ENCODE peak calls at places on chromosomes 7 and 10, in eight cellular contexts. O is uterus, A is PC-3, G is AG09309, T is hepatocyte, J is transverse colon, X is upper lobe of left lung, U is tibial artery. L is an unnamed sample.

GRCh38 chr10:3292601-3293000 is 120.0 kb upstream of the PITRM1 start:
- DNase-seq in T (no peak), O (peak), X (no peak), U (no peak), G (no peak), A (no peak), J (peak), L (no peak)

GRCh38 chr7:95527776-95528250 is 42.1 kb downstream of the ASB4 start:
- DNase-seq in O (no peak), X (peak), G (no peak), U (no peak), A (no peak), J (no peak), T (no peak), L (no peak)

GRCh38 chr10:32061440-32061839 is 5.2 kb upstream of the KIF5B start:
- DNase-seq in X (no peak), G (no peak), O (no peak), A (no peak), T (no peak), U (no peak), J (no peak), L (no peak)

GRCh38 chr10:31929986-31930675 is 1.5 kb upstream of the ARHGAP12 start:
- DNase-seq in G (no peak), O (no peak), J (no peak), X (no peak), U (no peak), A (no peak), T (no peak), L (no peak)

GRCh38 chr10:19966751-19967150 is 150.5 kb downstream of the PLXDC2 start:
- DNase-seq in O (no peak), U (no peak), J (no peak), A (no peak), T (peak), G (no peak), X (no peak), L (no peak)

GRCh38 chr7:128792471-128793183 is 859 bp downstream of the CCDC136 start:
- DNase-seq in T (no peak), J (no peak), A (no peak), G (no peak), U (no peak), O (no peak), X (no peak), L (no peak)

GRCh38 chr10:29420744-29421143 is 131.9 kb downstream of the LYZL1 start:
- DNase-seq in G (no peak), J (no peak), A (no peak), X (peak), O (no peak), U (no peak), T (no peak), L (no peak)

GRCh38 chr10:93254180-93254847 is 180.6 kb downstream of the CYP26A1 start:
- DNase-seq in G (no peak), J (no peak), U (no peak), T (no peak), O (no peak), A (no peak), X (no peak), L (no peak)

GRCh38 chr7:94344826-94345225 is 49.9 kb upstream of the COL1A2 start:
- DNase-seq in A (peak), J (no peak), X (no peak), U (no peak), G (no peak), T (no peak), O (no peak), L (no peak)

GRCh38 chr10:126583507-126584200 is 86.8 kb downstream of the C10orf90 start:
- DNase-seq in A (no peak), G (no peak), X (no peak), J (no peak), U (no peak), T (no peak), O (no peak), L (no peak)

GRCh38 chr10:102678842-102679289 is 34.6 kb downstream of the TRIM8 start:
- DNase-seq in T (peak), J (peak), U (peak), G (no peak), O (peak), A (peak), X (peak), L (no peak)

GRCh38 chr7:78714302-78714857 is 739.1 kb downstream of the MAGI2 start:
- DNase-seq in T (no peak), A (no peak), U (no peak), O (no peak), X (no peak), J (no peak), G (no peak), L (no peak)

GRCh38 chr10:69486922-69487730 is 35.9 kb downstream of the TSPAN15 start:
- DNase-seq in A (no peak), J (no peak), X (no peak), U (no peak), G (no peak), O (no peak), T (no peak), L (no peak)

GRCh38 chr10:93461124-93461806 is 20.9 kb downstream of the MYOF start:
- DNase-seq in G (no peak), A (peak), O (no peak), J (no peak), U (no peak), X (no peak), T (no peak), L (no peak)

GRCh38 chr10:6607778-6608177 is 27.7 kb upstream of the PRKCQ start:
- DNase-seq in X (no peak), G (no peak), A (no peak), O (no peak), T (no peak), U (no peak), J (no peak), L (no peak)

GRCh38 chr10:110391541-110391940 is 86.8 kb upstream of the SMNDC1 start:
- DNase-seq in A (no peak), U (no peak), J (no peak), G (no peak), T (no peak), O (no peak), X (no peak), L (no peak)

GRCh38 chr10:97475936-97476594 is 22.2 kb downstream of the MMS19 start:
- DNase-seq in G (peak), A (no peak), J (no peak), X (no peak), T (no peak), O (no peak), U (no peak), L (peak)

GRCh38 chr7:255721-256361 is 34.1 kb upstream of the FOXL3 start:
- DNase-seq in U (no peak), T (no peak), X (peak), O (no peak), J (no peak), G (no peak), A (no peak), L (no peak)

GRCh38 chr10:83982812-83983211 is 156.5 kb upstream of the GHITM start:
- DNase-seq in A (no peak), O (no peak), X (no peak), T (no peak), J (no peak), U (no peak), G (no peak), L (no peak)

GRCh38 chr7:106063692-106064091 is 48.4 kb downstream of the SYPL1 start:
- DNase-seq in U (no peak), A (no peak), O (no peak), J (no peak), T (no peak), X (no peak), G (no peak), L (no peak)

GRCh38 chr7:65477326-65477725 is 103.7 kb downstream of the ZNF92 start:
- DNase-seq in G (no peak), J (no peak), U (no peak), X (no peak), O (no peak), T (peak), A (peak), L (no peak)

GRCh38 chr10:111297351-111297848 is 220.6 kb downstream of the ADRA2A start:
- DNase-seq in U (no peak), A (no peak), O (peak), X (peak), J (no peak), T (peak), G (no peak), L (peak)

GRCh38 chr10:79203014-79203675 is 134.4 kb downstream of the ZMIZ1 start:
- DNase-seq in A (no peak), J (no peak), X (no peak), O (no peak), U (no peak), T (no peak), G (no peak), L (no peak)

GRCh38 chr10:79203833-79204232 is 135.1 kb downstream of the ZMIZ1 start:
- DNase-seq in U (no peak), T (no peak), G (no peak), J (no peak), O (no peak), X (no peak), A (no peak), L (no peak)

GRCh38 chr10:79200346-79200745 is 131.6 kb downstream of the ZMIZ1 start:
- DNase-seq in A (no peak), X (no peak), O (no peak), U (no peak), G (no peak), T (no peak), J (no peak), L (no peak)

GRCh38 chr10:79202188-79203013 is 133.6 kb downstream of the ZMIZ1 start:
- DNase-seq in X (no peak), A (peak), O (no peak), J (peak), U (no peak), T (peak), G (no peak), L (no peak)

GRCh38 chr10:79201706-79202105 is 132.9 kb downstream of the ZMIZ1 start:
- DNase-seq in G (no peak), A (no peak), O (no peak), X (no peak), J (no peak), U (no peak), T (no peak), L (no peak)
- H3K4me3 ChIP-seq in G (no peak), A (no peak), O (no peak), X (no peak), J (no peak), U (no peak), T (no peak), L (no peak)

DNA sequence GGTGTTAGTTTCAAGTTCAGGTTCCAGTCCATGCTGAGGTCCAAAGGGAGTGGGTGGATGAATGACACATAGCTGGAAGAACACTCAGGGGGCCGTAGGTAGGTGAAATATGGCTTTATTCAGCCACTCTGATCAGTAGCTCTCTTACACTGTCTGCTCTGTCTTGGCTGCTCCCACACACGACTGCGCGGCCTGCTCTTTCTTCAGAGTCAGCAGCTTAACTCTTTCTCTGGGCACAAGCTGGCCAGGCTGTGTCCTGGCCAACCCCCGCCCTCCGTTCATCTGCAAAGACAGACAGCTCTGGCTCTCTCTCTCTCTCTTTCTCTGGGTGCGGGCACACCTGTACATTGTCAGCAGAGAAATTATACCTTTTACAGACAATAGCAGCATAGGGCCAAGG is 317.4 kb upstream of the SORCS1 start:
- DNase-seq in O (no peak), A (no peak), T (no peak), X (no peak), J (no peak), U (no peak), G (no peak), L (no peak)
- TF ChIP-seq CTCF in O (no peak), A (no peak), T (no peak), X (no peak), J (no peak), U (no peak), G (no peak), L (no peak)

GRCh38 chr10:23331567-23332290 is 12.9 kb downstream of the C10orf67 start:
- DNase-seq in A (peak), G (peak), X (no peak), U (no peak), T (no peak), J (no peak), O (no peak), L (peak)
- H3K4me3 ChIP-seq in A (peak), G (no peak), X (no peak), U (no peak), T (no peak), J (no peak), O (no peak), L (no peak)

DNA sequence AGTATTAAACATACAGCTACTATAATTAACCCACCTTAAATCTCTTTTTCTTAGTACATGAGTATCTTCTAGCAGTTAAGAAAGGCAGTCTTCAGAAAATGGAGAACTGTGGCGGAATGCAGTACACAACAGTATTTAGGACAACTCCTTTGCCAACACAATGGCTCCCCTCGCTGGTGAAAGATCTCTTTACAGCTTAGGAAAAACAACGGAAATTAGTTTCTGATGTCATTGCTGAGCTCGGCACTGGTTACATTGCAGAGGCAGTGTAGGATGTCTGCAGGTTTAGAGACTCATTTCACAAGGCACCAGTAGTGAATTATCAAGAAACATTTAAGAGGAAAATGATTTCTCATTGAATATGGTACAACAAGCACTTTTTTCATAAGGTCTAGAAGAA is 43.4 kb downstream of the GLRX3 start:
- DNase-seq in G (peak), T (peak), U (no peak), A (peak), O (no peak), X (no peak), J (no peak), L (peak)
- TF ChIP-seq CTCF in G (peak), T (peak), U (peak), A (peak), O (peak), X (peak), J (no peak), L (peak)

GRCh38 chr7:130909161-130909836 is 175.3 kb upstream of the KLF14 start:
- DNase-seq in A (peak), T (no peak), J (no peak), O (no peak), G (no peak), U (no peak), X (no peak), L (no peak)

GRCh38 chr7:130908345-130909160 is 174.5 kb upstream of the KLF14 start:
- DNase-seq in U (no peak), A (peak), T (no peak), O (no peak), J (no peak), X (no peak), G (no peak), L (no peak)

GRCh38 chr7:130910949-130911944 is 177.2 kb upstream of the KLF14 start:
- DNase-seq in U (no peak), X (no peak), J (no peak), G (no peak), A (peak), O (no peak), T (no peak), L (no peak)

GRCh38 chr7:130912086-130912909 is 178.3 kb upstream of the KLF14 start:
- DNase-seq in T (no peak), U (no peak), A (peak), O (no peak), G (no peak), J (no peak), X (no peak), L (no peak)

DNA sequence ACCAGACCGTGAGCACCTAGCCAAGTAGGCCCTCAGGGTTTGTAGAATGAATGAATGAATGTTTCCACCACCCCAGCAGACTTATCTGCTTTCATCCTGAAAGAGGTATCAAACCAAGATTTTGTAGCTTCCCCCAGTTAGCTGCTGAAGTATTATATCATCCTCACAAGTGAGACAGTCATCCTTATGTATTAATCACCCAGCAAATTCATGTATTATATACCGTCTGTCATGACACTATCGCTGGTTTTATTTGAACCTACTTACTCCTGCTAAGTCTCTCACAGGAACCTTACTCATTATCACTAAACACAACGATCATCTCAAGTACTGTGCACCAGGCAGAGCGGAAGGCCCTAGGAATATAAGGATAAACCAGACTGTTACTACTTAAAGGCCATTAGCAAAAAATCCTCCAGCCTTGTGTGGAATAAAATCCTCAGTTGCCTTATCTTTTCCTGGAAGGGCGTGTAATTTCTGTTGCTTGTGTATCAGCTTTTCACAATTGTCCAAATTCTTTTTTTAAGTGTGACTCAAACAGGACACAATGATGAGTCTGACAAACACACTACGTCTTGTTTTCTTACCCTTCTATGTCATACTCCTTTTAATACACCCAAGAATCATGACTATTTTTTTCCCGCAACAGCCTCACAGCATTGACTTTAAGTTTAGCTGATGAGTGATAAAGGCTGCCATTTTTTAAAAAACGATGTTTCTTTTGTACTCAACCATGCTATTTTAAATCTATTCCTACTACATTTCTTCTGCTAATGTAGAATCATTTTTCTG is 176.1 kb upstream of the KLF14 start:
- DNase-seq in X (no peak), G (no peak), T (no peak), A (peak), O (no peak), J (no peak), U (no peak), L (no peak)
- H3K4me3 ChIP-seq in X (no peak), G (peak), T (no peak), A (peak), O (no peak), J (no peak), U (no peak), L (peak)

GRCh38 chr10:43204943-43205671 is 61.8 kb downstream of the RASGEF1A start:
- DNase-seq in J (peak), U (peak), G (no peak), A (peak), T (peak), X (peak), O (no peak), L (no peak)
- TF ChIP-seq CTCF in J (peak), U (peak), G (peak), A (peak), T (peak), X (peak), O (peak), L (peak)

DNA sequence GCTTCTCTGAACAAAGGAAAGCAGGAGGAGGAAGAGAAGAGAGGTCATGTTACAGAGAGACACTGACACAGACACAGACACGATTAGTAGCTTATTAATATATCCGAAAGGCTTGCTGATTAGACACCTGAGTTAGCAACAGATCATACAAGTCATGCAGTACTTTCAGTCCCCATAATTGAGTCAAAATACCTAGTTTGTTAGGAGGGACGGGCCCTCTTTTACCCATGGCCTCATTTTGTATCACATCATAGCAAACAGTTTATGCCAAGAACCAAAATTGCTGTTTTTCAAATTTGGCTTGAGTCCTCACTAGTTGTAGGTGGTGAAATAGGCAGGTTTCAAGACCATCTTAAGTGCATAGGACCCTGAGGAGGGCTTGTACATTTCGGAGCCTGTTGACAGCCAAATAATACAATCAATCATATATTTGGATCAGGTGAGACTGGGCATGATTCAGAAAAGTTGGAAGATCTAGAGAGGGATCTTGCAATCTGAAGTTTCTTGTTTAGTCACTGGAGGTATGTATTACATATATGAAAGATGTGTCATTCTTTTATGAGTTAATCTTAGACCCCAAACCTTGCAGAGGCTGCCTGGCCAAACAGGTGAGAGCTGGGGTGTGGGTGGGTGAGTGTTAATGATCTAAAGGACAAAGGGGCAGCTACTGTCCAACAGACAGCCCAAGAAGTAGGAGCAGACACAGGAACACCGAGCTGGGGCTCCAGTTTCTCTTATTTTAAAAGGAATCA is 65.4 kb downstream of the PRPF18 start:
- DNase-seq in J (no peak), T (no peak), X (no peak), A (peak), O (no peak), G (no peak), U (no peak), L (no peak)
- H3K4me3 ChIP-seq in J (no peak), T (no peak), X (no peak), A (no peak), O (no peak), G (no peak), U (no peak), L (no peak)